ENCODE peak calls at places on chromosomes 2 and 18, in six cellular contexts. S is astrocyte of the spinal cord, O is GM13977, K is hepatocyte, G is sigmoid colon, Z is A549. E is an unnamed sample.

GRCh38 chr2:201631041-201631440 is 12.3 kb downstream of the TMEM237 start:
- DNase-seq in S (no peak), K (no peak), G (no peak), O (no peak), Z (no peak), E (no peak)

GRCh38 chr2:45836740-45837139 is 185.3 kb downstream of the PRKCE start:
- DNase-seq in O (no peak), G (no peak), Z (no peak), S (no peak), K (no peak), E (no peak)

GRCh38 chr2:150332378-150332777 is 155.1 kb downstream of the RND3 start:
- DNase-seq in Z (no peak), K (no peak), S (no peak), G (no peak), O (no peak), E (no peak)

GRCh38 chr18:7846315-7846714 is 279.2 kb downstream of the PTPRM start:
- DNase-seq in O (no peak), S (peak), K (no peak), Z (no peak), G (no peak), E (no peak)

GRCh38 chr2:215507126-215507525 is 71.3 kb upstream of the FN1 start:
- DNase-seq in O (no peak), K (no peak), G (no peak), Z (no peak), S (no peak), E (no peak)

GRCh38 chr2:196268022-196268421 is 96.6 kb upstream of the STK17B start:
- DNase-seq in Z (no peak), O (no peak), G (no peak), K (no peak), S (no peak), E (no peak)

GRCh38 chr2:142819411-142819810 is 58.1 kb upstream of the KYNU start:
- DNase-seq in G (no peak), K (no peak), S (peak), Z (no peak), O (no peak), E (no peak)

GRCh38 chr18:44594779-44595467 is 85.8 kb upstream of the SETBP1 start:
- DNase-seq in G (no peak), Z (no peak), O (no peak), S (peak), K (no peak), E (no peak)

GRCh38 chr2:85578243-85579180 is 1.1 kb downstream of the VAMP8 start:
- DNase-seq in Z (no peak), G (peak), S (no peak), K (no peak), O (peak), E (peak)

GRCh38 chr18:37540424-37541121 is 25.0 kb downstream of the CELF4 start:
- DNase-seq in Z (no peak), G (no peak), O (no peak), S (no peak), K (no peak), E (no peak)

GRCh38 chr2:54915101-54915500 is 135.2 kb downstream of the RTN4 start:
- DNase-seq in K (no peak), G (no peak), S (no peak), O (no peak), Z (no peak), E (no peak)

GRCh38 chr2:113791697-113792590 is 35.5 kb upstream of the SLC35F5 start:
- DNase-seq in Z (peak), O (peak), S (no peak), G (no peak), K (no peak), E (no peak)

GRCh38 chr2:55425449-55425848 is 5.8 kb upstream of the CCDC88A start:
- DNase-seq in G (no peak), K (peak), O (no peak), Z (peak), S (peak), E (peak)

GRCh38 chr2:166127217-166128155 is at the start of gene SCN1A:
- DNase-seq in S (peak), O (peak), Z (peak), K (peak), G (no peak), E (no peak)

GRCh38 chr2:127606594-127607398 is 39.2 kb upstream of the GPR17 start:
- DNase-seq in G (peak), S (no peak), O (no peak), Z (no peak), K (no peak), E (no peak)

GRCh38 chr2:187569042-187569441 is 14.8 kb upstream of the TFPI start:
- DNase-seq in S (no peak), Z (no peak), K (no peak), O (no peak), G (no peak), E (no peak)

GRCh38 chr2:27227501-27227900 is 10.3 kb downstream of the CAD start:
- DNase-seq in O (no peak), S (no peak), Z (no peak), G (no peak), K (no peak), E (no peak)

GRCh38 chr18:50194623-50195532 is at the start of gene MYO5B:
- DNase-seq in K (peak), Z (peak), O (peak), S (no peak), G (no peak), E (peak)
- TF ChIP-seq CTCF in K (peak), Z (peak), O (peak), S (no peak), G (no peak), E (peak)

DNA sequence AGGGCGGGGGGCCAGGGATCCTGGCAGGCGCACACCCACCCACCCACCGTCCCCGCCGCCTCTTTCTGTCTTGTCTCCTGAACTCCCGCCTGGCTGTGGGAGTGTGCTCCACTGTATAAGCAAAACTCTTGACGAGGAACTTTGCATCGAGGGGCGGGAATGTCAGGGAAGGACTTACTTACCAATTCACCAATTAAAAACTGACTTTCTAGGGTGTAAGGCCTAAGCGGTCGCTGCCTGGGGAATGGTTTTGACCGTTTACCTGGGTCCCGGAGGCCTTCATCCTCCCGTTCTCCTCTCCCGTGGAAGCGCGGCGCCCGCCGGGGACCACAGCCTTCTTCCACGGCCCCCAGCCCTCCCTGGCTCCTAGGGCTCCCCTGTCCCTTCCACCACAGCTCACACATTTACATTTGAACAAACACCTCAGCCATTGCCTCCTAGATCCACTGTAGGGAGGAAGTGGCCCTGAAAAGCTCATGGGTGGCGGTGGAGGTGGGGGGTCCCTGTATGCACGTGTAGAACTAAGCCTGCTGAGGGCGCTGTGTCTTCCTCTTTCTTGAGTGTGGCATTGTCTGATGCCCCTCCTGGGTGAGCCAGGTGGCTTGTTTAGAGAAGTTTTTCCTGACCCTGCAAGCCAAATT is 8.9 kb downstream of the ASIC4 start:
- DNase-seq in K (no peak), O (no peak), G (no peak), Z (no peak), S (no peak), E (no peak)
- TF ChIP-seq CTCF in K (no peak), O (no peak), G (no peak), Z (no peak), S (peak), E (no peak)

GRCh38 chr2:233638836-233639235 is 2.6 kb downstream of the UGT1A10 start:
- DNase-seq in K (no peak), O (no peak), Z (no peak), S (no peak), G (no peak), E (peak)
- TF ChIP-seq CTCF in K (no peak), O (no peak), Z (no peak), S (no peak), G (no peak), E (peak)

DNA sequence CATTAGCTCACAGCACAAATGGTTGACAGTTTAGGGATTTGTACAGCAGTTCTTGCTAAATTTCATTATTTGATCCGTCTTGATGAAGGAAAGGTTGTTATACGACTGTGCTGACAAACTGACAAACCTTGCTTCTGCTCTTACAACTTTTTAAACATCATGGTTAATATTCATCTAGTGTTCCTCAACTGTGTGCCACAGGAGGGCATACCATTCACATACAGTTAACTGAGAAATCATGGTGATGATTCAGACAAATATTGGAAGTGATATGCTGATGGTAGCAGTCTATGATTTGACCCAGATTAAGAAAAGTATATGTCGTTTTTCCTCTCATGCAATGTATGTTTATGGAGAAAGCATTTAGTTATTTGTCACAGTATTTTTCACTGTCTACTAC is 129.8 kb upstream of the FSIP2 start:
- DNase-seq in S (peak), Z (peak), G (no peak), K (peak), O (no peak), E (peak)
- TF ChIP-seq CTCF in S (peak), Z (peak), G (no peak), K (peak), O (no peak), E (no peak)

E was measured in Calu3.